ENCODE peak calls at places on chromosomes 16 and 17, in seven cellular contexts. J is stimulated activated CD4-positive, alpha-beta T cell treated with anti-CD3 and anti-CD28 coated beads, Interleukin-4, amount 100 ng/mL, for 1 hour; N is ACHN; A is aorta; F is left lung; U is IMR-90; G is T-helper 2 cell. S is an unnamed sample.

GRCh38 chr17:28196637-28197036 is 122.4 kb upstream of the TMEM97 start:
- DNase-seq in N (no peak), A (no peak), J (no peak), U (no peak), F (no peak), G (no peak), S (no peak)

GRCh38 chr17:48722201-48722907 is at the start of gene PRAC1:
- DNase-seq in N (no peak), U (no peak), F (no peak), A (no peak), G (no peak), J (no peak), S (no peak)

GRCh38 chr16:82082543-82083244 is 47.6 kb downstream of the HSD17B2 start:
- DNase-seq in A (no peak), G (no peak), F (no peak), J (no peak), U (peak; percentile 52), N (peak; percentile 50), S (no peak)

GRCh38 chr17:73390221-73390620 is 78.4 kb upstream of the CDC42EP4 start:
- DNase-seq in A (no peak), J (no peak), U (no peak), F (peak; percentile 63), N (no peak), G (no peak), S (no peak)

GRCh38 chr17:47250855-47251254 is 2.8 kb upstream of the ITGB3 start:
- DNase-seq in F (no peak), N (no peak), U (no peak), A (no peak), J (no peak), G (no peak), S (no peak)

GRCh38 chr16:58492735-58493134 is 7.2 kb upstream of the NDRG4 start:
- DNase-seq in U (no peak), A (peak; percentile 29), G (no peak), F (no peak), N (no peak), J (no peak), S (no peak)

GRCh38 chr16:54062361-54063346 is 223.9 kb downstream of the IRX3 start:
- DNase-seq in G (no peak), U (no peak), J (no peak), N (no peak), F (no peak), A (no peak), S (no peak)

GRCh38 chr17:28978565-28978964 is 27.2 kb upstream of the PHF12 start:
- DNase-seq in N (no peak), U (no peak), G (no peak), A (no peak), J (no peak), F (no peak), S (no peak)